ENCODE peak calls at places on chromosomes 4 and X, in nine cellular contexts. B is trophoblast cell, N is neural progenitor cell, R is colonic mucosa, C is K562, A is PC-3, J is fibroblast of lung, K is astrocyte, V is GM12878. D is an unnamed sample. For H3K4me1, the result is how much of the 10 kb centered on the place peaks cover.

GRCh38 chr4:1523506-1523905 is 117.3 kb upstream of the NKX1-1 start:
- DNase-seq in B (no peak), N (no peak), R (no peak), C (no peak), A (no peak), J (no peak), K (no peak), V (no peak), D (no peak)

GRCh38 chr4:22498866-22499265 is 17.0 kb downstream of the ADGRA3 start:
- DNase-seq in B (no peak), N (peak), R (no peak), C (no peak), A (no peak), J (no peak), K (no peak), V (no peak), D (no peak)

GRCh38 chr4:140807491-140808257 is 51.5 kb upstream of the TBC1D9 start:
- DNase-seq in B (peak), N (no peak), R (no peak), C (no peak), A (no peak), J (peak), K (peak), V (peak), D (no peak)

GRCh38 chr4:124060261-124060918 is 652.1 kb downstream of the ANKRD50 start:
- DNase-seq in B (no peak), N (no peak), R (peak), C (no peak), A (peak), J (peak), K (peak), V (peak), D (no peak)

GRCh38 chrX:46587158-46587557 is 13.6 kb downstream of the CHST7 start:
- DNase-seq in B (no peak), N (no peak), R (no peak), C (no peak), A (no peak), J (no peak), K (peak), V (peak), D (no peak)

GRCh38 chrX:11429543-11430085 is 136.4 kb downstream of the AMELX start:
- DNase-seq in B (no peak), N (no peak), R (no peak), C (no peak), A (no peak), J (no peak), K (no peak), V (no peak), D (no peak)

GRCh38 chrX:68659385-68659784 is 11.9 kb downstream of the STARD8 start:
- DNase-seq in B (peak), N (no peak), R (no peak), C (no peak), A (peak), J (no peak), K (no peak), V (no peak), D (peak)

GRCh38 chrX:132956421-132957210 is 1.8 kb downstream of the HS6ST2 start:
- DNase-seq in B (peak), N (peak), R (no peak), C (no peak), A (no peak), J (no peak), K (no peak), V (no peak), D (peak)

GRCh38 chrX:41781500-41781899 is 57.5 kb downstream of the GPR82 start:
- DNase-seq in B (peak), N (peak), R (no peak), C (peak), A (peak), J (peak), K (peak), V (no peak), D (no peak)

GRCh38 chrX:31421441-31421840 is 349.6 kb upstream of the FTHL17 start:
- DNase-seq in B (peak), N (no peak), R (no peak), C (no peak), A (no peak), J (no peak), K (no peak), V (no peak), D (no peak)

GRCh38 chrX:47560831-47561652 is at the start of gene ARAF:
- DNase-seq in B (peak), N (peak), R (peak), C (peak), A (peak), J (peak), K (peak), V (peak), D (peak)

GRCh38 chr4:125044886-125045285 is 269.9 kb upstream of the FAT4 start:
- DNase-seq in B (no peak), N (no peak), R (no peak), C (no peak), A (no peak), J (no peak), K (peak), V (no peak), D (no peak)

GRCh38 chr4:132169660-132170059 is 979.4 kb upstream of the PCDH10 start:
- DNase-seq in B (no peak), N (peak), R (no peak), C (no peak), A (no peak), J (no peak), K (no peak), V (no peak), D (peak)

GRCh38 chr4:113845138-113845537 is 83.6 kb upstream of the CAMK2D start:
- DNase-seq in B (no peak), N (no peak), R (no peak), C (no peak), A (no peak), J (no peak), K (no peak), V (no peak), D (no peak)

GRCh38 chr4:8831221-8832129 is 40.2 kb downstream of the HMX1 start:
- DNase-seq in B (no peak), N (no peak), R (peak), C (no peak), A (no peak), J (no peak), K (no peak), V (no peak), D (peak)

GRCh38 chrX:17038681-17039161 is 92.3 kb downstream of the REPS2 start:
- DNase-seq in B (no peak), N (no peak), R (no peak), C (no peak), A (no peak), J (peak), K (peak), V (no peak), D (no peak)

GRCh38 chr4:160880186-160880585 is 1283.6 kb downstream of the FSTL5 start:
- DNase-seq in B (no peak), N (peak), R (no peak), C (no peak), A (no peak), J (no peak), K (no peak), V (no peak), D (no peak)

GRCh38 chr4:15935504-15936392 is 2.8 kb downstream of the FGFBP1 start:
- DNase-seq in B (peak), N (no peak), R (no peak), C (no peak), A (no peak), J (no peak), K (no peak), V (no peak), D (no peak)

GRCh38 chr4:173507471-173508385 is 22.3 kb downstream of the HAND2 start:
- DNase-seq in B (no peak), N (peak), R (no peak), C (no peak), A (no peak), J (no peak), K (no peak), V (no peak), D (peak)

GRCh38 chr4:143294710-143295109 is 42.0 kb upstream of the GAB1 start:
- DNase-seq in B (peak), N (no peak), R (no peak), C (no peak), A (no peak), J (peak), K (no peak), V (no peak), D (no peak)

GRCh38 chr4:152680988-152681731 is 1.4 kb upstream of the TMEM154 start:
- DNase-seq in B (no peak), N (no peak), R (no peak), C (no peak), A (peak), J (peak), K (peak), V (no peak), D (peak)
- H3K4me1 ChIP-seq in B (under half), N (under half), R (under half), C (under half), A (under half), J (under half), K (under half), V (under half), D (under half)

GRCh38 chr4:6885953-6886557 is 23.6 kb upstream of the TBC1D14 start:
- DNase-seq in B (peak), N (no peak), R (peak), C (no peak), A (peak), J (peak), K (peak), V (peak), D (no peak)
- H3K27ac ChIP-seq in B (no peak), N (no peak), R (no peak), C (no peak), A (no peak), J (peak), K (peak), V (no peak), D (peak)

GRCh38 chr4:148007789-148008188 is 275.9 kb downstream of the ARHGAP10 start:
- DNase-seq in B (no peak), N (no peak), R (no peak), C (no peak), A (no peak), J (no peak), K (no peak), V (no peak), D (no peak)
- H3K9ac ChIP-seq in B (no peak), N (no peak), R (no peak), C (no peak), A (peak), J (no peak), K (peak), V (no peak), D (no peak)

GRCh38 chrX:43718081-43718480 is 62.0 kb downstream of the MAOA start:
- DNase-seq in B (peak), N (no peak), R (no peak), C (no peak), A (peak), J (no peak), K (no peak), V (no peak), D (no peak)
- H3K4me1 ChIP-seq in B (under half), N (under half), R (under half), C (under half), A (under half), J (under half), K (under half), V (under half), D (under half)

GRCh38 chrX:118675966-118676349 is 51.4 kb upstream of the IL13RA1 start:
- DNase-seq in B (no peak), N (no peak), R (no peak), C (no peak), A (no peak), J (no peak), K (no peak), V (no peak), D (no peak)

GRCh38 chrX:118679290-118679689 is 48.1 kb upstream of the IL13RA1 start:
- DNase-seq in B (no peak), N (no peak), R (no peak), C (no peak), A (no peak), J (no peak), K (no peak), V (no peak), D (peak)

GRCh38 chrX:118675336-118675965 is 52.0 kb upstream of the IL13RA1 start:
- DNase-seq in B (no peak), N (no peak), R (no peak), C (no peak), A (no peak), J (no peak), K (no peak), V (no peak), D (no peak)

GRCh38 chrX:118682258-118683014 is 45.0 kb upstream of the IL13RA1 start:
- DNase-seq in B (no peak), N (no peak), R (no peak), C (no peak), A (peak), J (no peak), K (no peak), V (no peak), D (no peak)

GRCh38 chrX:118677318-118677717 is 50.1 kb upstream of the IL13RA1 start:
- DNase-seq in B (no peak), N (no peak), R (no peak), C (no peak), A (no peak), J (no peak), K (no peak), V (no peak), D (no peak)
- H3K27ac ChIP-seq in B (no peak), N (no peak), R (no peak), C (no peak), A (no peak), J (no peak), K (no peak), V (no peak), D (no peak)

GRCh38 chr4:56400560-56400959 is 13.3 kb upstream of the AASDH start:
- DNase-seq in B (no peak), N (no peak), R (no peak), C (no peak), A (no peak), J (no peak), K (no peak), V (no peak), D (no peak)
- H3K9ac ChIP-seq in B (no peak), N (no peak), R (no peak), C (no peak), A (no peak), J (no peak), K (no peak), V (no peak), D (no peak)

D was measured in endodermal cell.